ENCODE peak calls at places on chromosomes 5 and 9, in four cellular contexts. W is OCI-M1, Q is islet precursor cell, Z is ELR. X is an unnamed sample.

GRCh38 chr9:127181315-127181580 is 58.8 kb upstream of the ANGPTL2 start:
- DNase-seq in W (no peak), Z (no peak), Q (peak), X (no peak)

GRCh38 chr5:79235222-79235577 is 731 bp upstream of the JMY start:
- DNase-seq in Z (peak), W (peak), Q (no peak), X (no peak)

GRCh38 chr5:84249918-84250635 is 134.6 kb downstream of the EDIL3 start:
- DNase-seq in W (no peak), Q (peak), Z (peak), X (peak)

GRCh38 chr9:105063665-105064247 is 135.8 kb upstream of the ABCA1 start:
- DNase-seq in W (peak), Z (peak), Q (peak), X (no peak)

GRCh38 chr5:131110256-131110594 is 54.8 kb downstream of the HINT1 start:
- DNase-seq in Z (no peak), W (no peak), Q (no peak), X (no peak)

GRCh38 chr5:53469946-53470687 is 10.3 kb upstream of the FST start:
- DNase-seq in Z (peak), W (peak), Q (no peak), X (no peak)

GRCh38 chr5:132815454-132815853 is 2.4 kb downstream of the SOWAHA start:
- DNase-seq in Q (no peak), Z (peak), W (no peak), X (no peak)

GRCh38 chr9:91746904-91747303 is 203.1 kb downstream of the ROR2 start:
- DNase-seq in Q (no peak), W (peak), Z (no peak), X (no peak)

GRCh38 chr9:129202613-129203555 is 24.8 kb upstream of the IER5L start:
- DNase-seq in Z (peak), W (peak), Q (peak), X (peak)

GRCh38 chr9:88776717-88777497 is 214.4 kb upstream of the S1PR3 start:
- DNase-seq in Z (peak), W (no peak), Q (no peak), X (peak)

GRCh38 chr9:82148849-82149544 is 160.4 kb downstream of the SPATA31D1 start:
- DNase-seq in W (peak), Q (no peak), Z (no peak), X (no peak)

GRCh38 chr9:6183227-6183551 is 32.4 kb upstream of the IL33 start:
- DNase-seq in Z (no peak), W (no peak), Q (no peak), X (no peak)

GRCh38 chr9:128339761-128340690 is at the start of gene SLC27A4:
- DNase-seq in W (peak), Q (peak), Z (peak), X (peak)

GRCh38 chr9:77166193-77166592 is 11.1 kb upstream of the VPS13A start:
- DNase-seq in W (no peak), Z (no peak), Q (no peak), X (no peak)

GRCh38 chr9:83043583-83043982 is 19.4 kb downstream of the RASEF start:
- DNase-seq in Q (no peak), Z (no peak), W (no peak), X (no peak)

GRCh38 chr9:127056446-127056845 is 66.0 kb downstream of the ANGPTL2 start:
- DNase-seq in Q (no peak), W (no peak), Z (no peak), X (no peak)

GRCh38 chr5:55860709-55861108 is 9.6 kb downstream of the IL31RA start:
- DNase-seq in W (no peak), Q (no peak), Z (no peak), X (no peak)

GRCh38 chr5:136811551-136811950 is 446.2 kb upstream of the TRPC7 start:
- DNase-seq in Q (peak), Z (peak), W (no peak), X (peak)

GRCh38 chr9:111966851-111967250 is 70.2 kb downstream of the UGCG start:
- DNase-seq in Z (peak), Q (no peak), W (peak), X (no peak)

GRCh38 chr5:168155585-168155984 is 135.9 kb upstream of the WWC1 start:
- DNase-seq in W (no peak), Q (no peak), Z (no peak), X (no peak)

GRCh38 chr5:172276214-172276613 is 7.3 kb downstream of the UBTD2 start:
- DNase-seq in W (no peak), Z (peak), Q (no peak), X (peak)

GRCh38 chr9:132651259-132651658 is 18.5 kb downstream of the DDX31 start:
- DNase-seq in W (peak), Z (peak), Q (no peak), X (peak)

GRCh38 chr9:95272830-95273229 is 44.7 kb downstream of the FANCC start:
- DNase-seq in Q (no peak), W (no peak), Z (no peak), X (no peak)

GRCh38 chr9:121075251-121076036 is 689 bp downstream of the CNTRL start:
- DNase-seq in Q (no peak), W (peak), Z (no peak), X (peak)

GRCh38 chr5:126265917-126266316 is 157.3 kb upstream of the GRAMD2B start:
- DNase-seq in Z (no peak), Q (no peak), W (no peak), X (no peak)

GRCh38 chr5:30051976-30052375 is 1141.5 kb upstream of the CDH6 start:
- DNase-seq in Z (no peak), Q (no peak), W (no peak), X (no peak)

GRCh38 chr5:11293523-11293922 is 532.5 kb upstream of the DAP start:
- DNase-seq in Q (no peak), W (no peak), Z (no peak), X (no peak)

GRCh38 chr5:171593401-171593800 is 174.0 kb downstream of the FGF18 start:
- DNase-seq in W (no peak), Z (no peak), Q (peak), X (no peak)

GRCh38 chr9:105693435-105694275 is 686 bp upstream of the TMEM38B start:
- DNase-seq in Q (no peak), W (peak), Z (peak), X (peak)

GRCh38 chr9:105457560-105458294 is 9.9 kb downstream of the FSD1L start:
- DNase-seq in Q (no peak), Z (no peak), W (no peak), X (no peak)

GRCh38 chr9:120608421-120608820 is 28.5 kb upstream of the CDK5RAP2 start:
- DNase-seq in Q (no peak), Z (peak), W (no peak), X (peak)

GRCh38 chr9:72980600-72981265 is 27.9 kb upstream of the ALDH1A1 start:
- DNase-seq in Z (no peak), W (no peak), Q (peak), X (no peak)

GRCh38 chr9:95645992-95646391 is 129.2 kb upstream of the PTCH1 start:
- DNase-seq in Q (no peak), Z (peak), W (no peak), X (peak)

GRCh38 chr9:10661376-10661775 is 48.6 kb upstream of the PTPRD start:
- DNase-seq in W (no peak), Q (no peak), Z (no peak), X (no peak)

GRCh38 chr5:33563983-33564908 is 123.5 kb downstream of the TARS1 start:
- DNase-seq in Q (no peak), Z (no peak), W (peak), X (no peak)

X was measured in dermis blood vessel endothelial cell.